ENCODE peak calls at places on chromosome 2, in five cellular contexts. L, C, K, H and X are unnamed samples.

GRCh38 chr2:157468931-157469708 is 25.2 kb upstream of the CYTIP start:
- DNase-seq in C (no peak), K (no peak), L (peak), H (no peak), X (no peak)

GRCh38 chr2:23464156-23464555 is 79.2 kb downstream of the KLHL29 start:
- DNase-seq in K (no peak), H (no peak), L (no peak), C (no peak), X (no peak)

GRCh38 chr2:238087211-238087610 is 12.9 kb upstream of the ESPNL start:
- DNase-seq in H (no peak), C (no peak), K (no peak), L (no peak), X (no peak)

GRCh38 chr2:195316485-195316884 is 340.5 kb upstream of the SLC39A10 start:
- DNase-seq in L (no peak), C (no peak), H (no peak), K (no peak), X (no peak)

GRCh38 chr2:232523682-232524597 is 2.0 kb upstream of the CHRND start:
- DNase-seq in C (no peak), L (peak), H (no peak), K (no peak), X (no peak)

GRCh38 chr2:201938151-201938815 is 95.4 kb upstream of the FZD7 start:
- DNase-seq in L (no peak), H (no peak), K (no peak), C (no peak), X (no peak)

GRCh38 chr2:11127791-11128190 is 27.5 kb upstream of the SLC66A3 start:
- DNase-seq in L (no peak), H (no peak), K (no peak), C (no peak), X (peak)

GRCh38 chr2:202815548-202816420 is 55.8 kb downstream of the ICA1L start:
- DNase-seq in C (no peak), L (no peak), H (no peak), K (no peak), X (no peak)

GRCh38 chr2:71950256-71951066 is 197.2 kb downstream of the CYP26B1 start:
- DNase-seq in H (no peak), L (no peak), C (no peak), K (no peak), X (no peak)

GRCh38 chr2:165895974-165896373 is 57.6 kb downstream of the TTC21B start:
- DNase-seq in H (no peak), L (no peak), C (no peak), K (no peak), X (no peak)

GRCh38 chr2:28981016-28981441 is at the start of gene TOGARAM2:
- DNase-seq in H (no peak), K (no peak), L (no peak), C (peak), X (peak)